ENCODE peak calls at places on chromosomes 4 and X, in seven cellular contexts. U is testis; E is heart left ventricle; F is effector memory CD4-positive, alpha-beta T cell; L is adipocyte; N is adrenal gland; P is ascending aorta. J is an unnamed sample.
A peak's percentile ranks its signal among the peaks of the same experiment; 100 is the strongest.

GRCh38 chrX:134821901-134822300 is 163.6 kb upstream of the PLAC1 start:
- DNase-seq in U (peak; percentile 39), E (no peak), F (no peak), L (no peak), N (no peak), P (no peak), J (no peak)

GRCh38 chr4:15702941-15703403 is at the start of gene BST1:
- DNase-seq in U (peak; percentile 53), E (peak; percentile 78), F (peak; percentile 7), L (peak; percentile 43), N (peak; percentile 57), P (peak; percentile 84), J (peak; percentile 52)

GRCh38 chrX:48996969-48997368 is 5.1 kb downstream of the GRIPAP1 start:
- DNase-seq in U (no peak), E (no peak), F (no peak), L (no peak), N (no peak), P (no peak), J (no peak)

GRCh38 chr4:40953253-40954118 is 203.7 kb downstream of the NSUN7 start:
- DNase-seq in U (peak; percentile 40), E (peak; percentile 58), F (no peak), L (no peak), N (no peak), P (peak; percentile 71), J (peak; percentile 26)

GRCh38 chrX:71541546-71542022 is 8.7 kb downstream of the OGT start:
- DNase-seq in U (no peak), E (no peak), F (no peak), L (peak; percentile 75), N (no peak), P (no peak), J (peak; percentile 62)

GRCh38 chrX:49171752-49172279 is at the start of gene PLP2:
- DNase-seq in U (peak; percentile 34), E (peak; percentile 73), F (peak; percentile 63), L (peak; percentile 69), N (peak; percentile 60), P (peak; percentile 85), J (peak; percentile 39)

GRCh38 chr4:5636766-5637670 is 71.3 kb downstream of the EVC2 start:
- DNase-seq in U (no peak), E (no peak), F (no peak), L (no peak), N (no peak), P (no peak), J (no peak)

GRCh38 chr4:5973486-5974220 is 44.6 kb downstream of the C4orf50 start:
- DNase-seq in U (no peak), E (no peak), F (no peak), L (no peak), N (no peak), P (peak; percentile 52), J (no peak)

GRCh38 chr4:180766903-180767302 is 1476.3 kb upstream of the TENM3 start:
- DNase-seq in U (no peak), E (no peak), F (no peak), L (no peak), N (no peak), P (no peak), J (no peak)

GRCh38 chrX:3962511-3963350 is 249.3 kb upstream of the PRKX start:
- DNase-seq in U (no peak), E (no peak), F (no peak), L (peak; percentile 61), N (no peak), P (no peak), J (peak; percentile 7)

GRCh38 chr4:40121515-40121914 is 64.9 kb downstream of the N4BP2 start:
- DNase-seq in U (no peak), E (no peak), F (no peak), L (peak; percentile 64), N (peak; percentile 18), P (no peak), J (peak; percentile 89)

GRCh38 chr4:111618908-111619307 is 526.3 kb upstream of the FAM241A start:
- DNase-seq in U (no peak), E (no peak), F (no peak), L (no peak), N (no peak), P (no peak), J (no peak)

GRCh38 chrX:43862434-43862833 is 19.8 kb downstream of the MAOB start:
- DNase-seq in U (no peak), E (no peak), F (no peak), L (no peak), N (no peak), P (no peak), J (no peak)

GRCh38 chr4:156686120-156686519 is 285.5 kb downstream of the PDGFC start:
- DNase-seq in U (no peak), E (no peak), F (no peak), L (peak; percentile 95), N (no peak), P (no peak), J (peak; percentile 100)

DNA sequence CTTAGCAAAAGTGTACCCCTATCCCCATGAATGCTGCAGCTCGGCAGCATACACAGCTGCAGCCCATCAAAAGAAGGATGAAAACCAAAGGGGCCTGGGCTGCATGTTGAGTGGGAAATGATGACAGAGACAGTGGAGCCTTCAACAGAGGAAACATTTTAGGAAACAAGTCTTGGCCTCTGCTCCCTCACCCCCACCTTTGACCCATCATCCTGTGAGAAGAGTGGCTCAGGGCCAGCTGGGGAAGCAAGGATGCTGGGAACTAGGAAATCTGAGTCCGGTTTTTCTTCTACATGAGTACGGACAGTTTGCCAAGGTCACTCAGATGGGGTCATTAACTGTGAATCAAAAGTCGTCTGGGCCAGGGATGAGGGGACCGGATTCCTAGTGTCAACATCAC is 37.2 kb downstream of the IDS start:
- DNase-seq in U (no peak), E (peak; percentile 40), F (no peak), L (no peak), N (peak; percentile 18), P (no peak), J (no peak)
- H3K9me3 ChIP-seq in U (no peaks in the 10 kb centered on the region), E (no peaks in the 10 kb centered on the region), F (no peaks in the 10 kb centered on the region), L (no peaks in the 10 kb centered on the region), N (no peaks in the 10 kb centered on the region), P (no peaks in the 10 kb centered on the region), J (no peaks in the 10 kb centered on the region)

DNA sequence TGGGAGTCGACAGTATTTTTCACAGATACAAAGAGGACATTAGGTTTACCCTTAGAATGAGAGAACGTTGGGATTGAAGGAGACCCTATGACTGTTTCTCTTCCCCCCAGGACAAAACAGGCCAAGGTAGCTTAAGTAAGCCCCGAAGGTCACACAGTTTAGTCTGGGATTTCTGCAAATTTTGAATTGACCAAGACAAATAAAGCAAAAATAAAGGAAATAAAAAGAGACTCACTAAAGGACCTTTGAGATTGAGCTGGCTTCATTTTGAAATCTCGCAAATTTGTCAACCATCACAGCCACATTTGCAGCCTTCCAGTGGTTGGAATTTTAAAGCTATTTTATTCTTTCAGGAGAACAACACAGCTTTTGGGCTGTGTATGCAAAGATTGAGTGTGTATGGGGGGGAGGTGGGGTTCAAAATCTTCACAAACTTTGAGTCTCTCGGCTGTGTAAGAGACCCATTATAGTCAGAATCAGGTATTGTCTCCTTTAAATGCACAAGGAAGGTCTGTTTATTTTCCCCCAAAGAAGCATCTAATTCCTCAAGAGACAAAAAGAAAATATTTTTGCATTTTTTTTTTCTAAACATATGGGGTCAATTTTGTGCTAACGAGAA is 4.2 kb downstream of the TMSB4X start:
- DNase-seq in U (no peak), E (no peak), F (no peak), L (peak; percentile 15), N (no peak), P (no peak), J (no peak)
- H3K9me3 ChIP-seq in U (no peaks in the 10 kb centered on the region), E (no peaks in the 10 kb centered on the region), F (no peaks in the 10 kb centered on the region), L (no peaks in the 10 kb centered on the region), N (no peaks in the 10 kb centered on the region), P (no peaks in the 10 kb centered on the region), J (no peaks in the 10 kb centered on the region)

GRCh38 chr4:97432551-97432950 is 710.7 kb downstream of the STPG2 start:
- DNase-seq in U (no peak), E (no peak), F (no peak), L (no peak), N (no peak), P (no peak), J (no peak)
- H3K9me3 ChIP-seq in U (no peaks in the 10 kb centered on the region), E (peaks cover 31% of the 10 kb centered on the region), F (no peaks in the 10 kb centered on the region), L (peaks cover 5% of the 10 kb centered on the region), N (no peaks in the 10 kb centered on the region), P (no peaks in the 10 kb centered on the region), J (no peaks in the 10 kb centered on the region)

GRCh38 chrX:155216940-155217450 is 735 bp downstream of the VBP1 start:
- DNase-seq in U (peak; percentile 13), E (no peak), F (no peak), L (peak; percentile 38), N (no peak), P (no peak), J (no peak)

GRCh38 chrX:155213731-155214130 is 2.5 kb upstream of the VBP1 start:
- DNase-seq in U (no peak), E (no peak), F (no peak), L (no peak), N (no peak), P (no peak), J (no peak)

GRCh38 chrX:155218777-155219176 is 2.5 kb downstream of the VBP1 start:
- DNase-seq in U (no peak), E (no peak), F (no peak), L (no peak), N (no peak), P (no peak), J (no peak)

GRCh38 chrX:155215443-155216178 is 649 bp upstream of the VBP1 start:
- DNase-seq in U (no peak), E (no peak), F (no peak), L (no peak), N (no peak), P (no peak), J (no peak)

GRCh38 chrX:155216179-155216939 is at the start of gene VBP1:
- DNase-seq in U (peak; percentile 96), E (peak; percentile 94), F (peak; percentile 84), L (peak; percentile 94), N (peak; percentile 94), P (peak; percentile 96), J (peak; percentile 97)
- H3K9me3 ChIP-seq in U (no peaks in the 10 kb centered on the region), E (no peaks in the 10 kb centered on the region), F (no peaks in the 10 kb centered on the region), L (no peaks in the 10 kb centered on the region), N (no peaks in the 10 kb centered on the region), P (no peaks in the 10 kb centered on the region), J (no peaks in the 10 kb centered on the region)

GRCh38 chrX:2220296-2220695 is 280.5 kb downstream of the DHRSX start:
- DNase-seq in U (no peak), E (no peak), F (no peak), L (no peak), N (no peak), P (no peak), J (no peak)
- H3K9me3 ChIP-seq in U (no peaks in the 10 kb centered on the region), E (peaks cover 43% of the 10 kb centered on the region), F (peaks cover 8% of the 10 kb centered on the region), L (peaks cover 17% of the 10 kb centered on the region), N (no peaks in the 10 kb centered on the region), P (no peaks in the 10 kb centered on the region), J (no peaks in the 10 kb centered on the region)

J was measured in fibroblast of lung.